ENCODE peak calls at places on chromosomes 5 and 9, in six cellular contexts. One of them, this sample, is unnamed.

GRCh38 chr5:178328826-178329225 is 96.2 kb upstream of the PHYKPL start:
- DNase-seq in mesendoderm: no peak
- DNase-seq in left ventricle myocardium inferior: no peak
- DNase-seq in ascending aorta: no peak
- DNase-seq in psoas muscle: peak; percentile 32
- DNase-seq in neuronal stem cell: no peak
- DNase-seq in this sample: no peak

GRCh38 chr9:131216806-131217205 is 59.5 kb downstream of the FAM78A start:
- DNase-seq in psoas muscle: no peak
- DNase-seq in ascending aorta: no peak
- DNase-seq in left ventricle myocardium inferior: no peak
- DNase-seq in neuronal stem cell: no peak
- DNase-seq in mesendoderm: no peak
- DNase-seq in this sample: no peak

GRCh38 chr9:34642679-34643078 is 3.8 kb upstream of the GALT start:
- DNase-seq in mesendoderm: no peak
- DNase-seq in left ventricle myocardium inferior: no peak
- DNase-seq in neuronal stem cell: no peak
- DNase-seq in psoas muscle: no peak
- DNase-seq in ascending aorta: no peak
- DNase-seq in this sample: no peak

GRCh38 chr9:68416891-68417570 is 60.6 kb downstream of the PGM5 start:
- DNase-seq in neuronal stem cell: no peak
- DNase-seq in left ventricle myocardium inferior: no peak
- DNase-seq in ascending aorta: no peak
- DNase-seq in mesendoderm: peak; percentile 77
- DNase-seq in psoas muscle: no peak
- DNase-seq in this sample: no peak

GRCh38 chr9:132008871-132009812 is 70.5 kb downstream of the MED27 start:
- DNase-seq in neuronal stem cell: no peak
- DNase-seq in left ventricle myocardium inferior: no peak
- DNase-seq in mesendoderm: no peak
- DNase-seq in ascending aorta: no peak
- DNase-seq in psoas muscle: no peak
- DNase-seq in this sample: no peak

GRCh38 chr5:164345173-164345572 is 839.8 kb downstream of the MAT2B start:
- DNase-seq in mesendoderm: peak; percentile 11
- DNase-seq in neuronal stem cell: no peak
- DNase-seq in left ventricle myocardium inferior: peak; percentile 70
- DNase-seq in psoas muscle: no peak
- DNase-seq in ascending aorta: no peak
- DNase-seq in this sample: no peak

GRCh38 chr5:54024466-54024865 is 285.9 kb downstream of the ARL15 start:
- DNase-seq in mesendoderm: no peak
- DNase-seq in psoas muscle: no peak
- DNase-seq in ascending aorta: no peak
- DNase-seq in neuronal stem cell: no peak
- DNase-seq in left ventricle myocardium inferior: no peak
- DNase-seq in this sample: no peak

GRCh38 chr5:177471610-177472356 is 1.7 kb downstream of the DBN1 start:
- DNase-seq in left ventricle myocardium inferior: peak; percentile 73
- DNase-seq in mesendoderm: no peak
- DNase-seq in ascending aorta: no peak
- DNase-seq in neuronal stem cell: no peak
- DNase-seq in psoas muscle: peak; percentile 88
- DNase-seq in this sample: peak; percentile 58

GRCh38 chr5:142977363-142978051 is 207.3 kb downstream of the ARHGAP26 start:
- DNase-seq in psoas muscle: no peak
- DNase-seq in neuronal stem cell: no peak
- DNase-seq in ascending aorta: no peak
- DNase-seq in mesendoderm: peak; percentile 67
- DNase-seq in left ventricle myocardium inferior: no peak
- DNase-seq in this sample: peak; percentile 59

GRCh38 chr5:6900828-6901227 is 187.6 kb downstream of the TENT4A start:
- DNase-seq in ascending aorta: no peak
- DNase-seq in left ventricle myocardium inferior: no peak
- DNase-seq in psoas muscle: no peak
- DNase-seq in neuronal stem cell: no peak
- DNase-seq in mesendoderm: no peak
- DNase-seq in this sample: no peak

GRCh38 chr5:36928947-36929346 is 52.4 kb downstream of the NIPBL start:
- DNase-seq in psoas muscle: no peak
- DNase-seq in left ventricle myocardium inferior: no peak
- DNase-seq in neuronal stem cell: no peak
- DNase-seq in mesendoderm: no peak
- DNase-seq in ascending aorta: no peak
- DNase-seq in this sample: no peak

GRCh38 chr9:127444921-127445850 is 6.0 kb downstream of the RPL12 start:
- DNase-seq in ascending aorta: peak; percentile 46
- DNase-seq in neuronal stem cell: no peak
- DNase-seq in mesendoderm: peak; percentile 46
- DNase-seq in left ventricle myocardium inferior: no peak
- DNase-seq in psoas muscle: no peak
- DNase-seq in this sample: no peak

GRCh38 chr5:134004626-134005414 is at the start of gene VDAC1:
- DNase-seq in neuronal stem cell: peak; percentile 85
- DNase-seq in mesendoderm: peak; percentile 89
- DNase-seq in left ventricle myocardium inferior: peak; percentile 84
- DNase-seq in psoas muscle: peak; percentile 92
- DNase-seq in ascending aorta: peak; percentile 91
- DNase-seq in this sample: peak; percentile 81

GRCh38 chr5:5306696-5307095 is 115.8 kb upstream of the ICE1 start:
- DNase-seq in neuronal stem cell: no peak
- DNase-seq in ascending aorta: no peak
- DNase-seq in psoas muscle: no peak
- DNase-seq in mesendoderm: peak; percentile 45
- DNase-seq in left ventricle myocardium inferior: no peak
- DNase-seq in this sample: no peak

GRCh38 chr9:112844771-112845542 is 45.7 kb downstream of the SLC46A2 start:
- DNase-seq in mesendoderm: peak; percentile 72
- DNase-seq in neuronal stem cell: peak; percentile 68
- DNase-seq in left ventricle myocardium inferior: peak; percentile 78
- DNase-seq in ascending aorta: peak; percentile 86
- DNase-seq in psoas muscle: peak; percentile 86
- DNase-seq in this sample: peak; percentile 61

GRCh38 chr5:65459995-65460394 is 21.7 kb downstream of the ADAMTS6 start:
- DNase-seq in mesendoderm: no peak
- DNase-seq in neuronal stem cell: no peak
- DNase-seq in ascending aorta: no peak
- DNase-seq in psoas muscle: no peak
- DNase-seq in left ventricle myocardium inferior: no peak
- DNase-seq in this sample: no peak

GRCh38 chr9:2583308-2584013 is 38.1 kb upstream of the VLDLR start:
- DNase-seq in ascending aorta: no peak
- DNase-seq in psoas muscle: no peak
- DNase-seq in left ventricle myocardium inferior: peak; percentile 35
- DNase-seq in mesendoderm: no peak
- DNase-seq in neuronal stem cell: no peak
- DNase-seq in this sample: no peak

GRCh38 chr5:134917070-134917831 is 12.3 kb downstream of the PCBD2 start:
- DNase-seq in psoas muscle: no peak
- DNase-seq in neuronal stem cell: no peak
- DNase-seq in mesendoderm: peak; percentile 16
- DNase-seq in ascending aorta: no peak
- DNase-seq in left ventricle myocardium inferior: no peak
- DNase-seq in this sample: no peak

GRCh38 chr5:177018341-177018740 is 4.2 kb upstream of the ZNF346 start:
- DNase-seq in ascending aorta: no peak
- DNase-seq in left ventricle myocardium inferior: no peak
- DNase-seq in psoas muscle: no peak
- DNase-seq in mesendoderm: no peak
- DNase-seq in neuronal stem cell: no peak
- DNase-seq in this sample: no peak

GRCh38 chr9:98101868-98102273 is 17.2 kb downstream of the TRIM14 start:
- DNase-seq in ascending aorta: no peak
- DNase-seq in left ventricle myocardium inferior: no peak
- DNase-seq in psoas muscle: no peak
- DNase-seq in neuronal stem cell: no peak
- DNase-seq in mesendoderm: no peak
- DNase-seq in this sample: no peak

GRCh38 chr9:35559792-35560530 is 45.1 kb upstream of the TESK1 start:
- DNase-seq in neuronal stem cell: no peak
- DNase-seq in mesendoderm: no peak
- DNase-seq in psoas muscle: no peak
- DNase-seq in ascending aorta: peak; percentile 60
- DNase-seq in left ventricle myocardium inferior: no peak
- DNase-seq in this sample: no peak

GRCh38 chr5:13552361-13552760 is 392.1 kb downstream of the DNAH5 start:
- DNase-seq in left ventricle myocardium inferior: no peak
- DNase-seq in ascending aorta: no peak
- DNase-seq in mesendoderm: no peak
- DNase-seq in psoas muscle: no peak
- DNase-seq in neuronal stem cell: no peak
- DNase-seq in this sample: no peak

GRCh38 chr5:9545301-9545958 is 445 bp downstream of the SEMA5A start:
- DNase-seq in neuronal stem cell: peak; percentile 36
- DNase-seq in mesendoderm: peak; percentile 51
- DNase-seq in ascending aorta: no peak
- DNase-seq in left ventricle myocardium inferior: no peak
- DNase-seq in psoas muscle: peak; percentile 65
- DNase-seq in this sample: no peak

GRCh38 chr5:170782438-170782837 is 1.1 kb upstream of the GABRP start:
- DNase-seq in mesendoderm: no peak
- DNase-seq in left ventricle myocardium inferior: no peak
- DNase-seq in neuronal stem cell: no peak
- DNase-seq in ascending aorta: no peak
- DNase-seq in psoas muscle: no peak
- DNase-seq in this sample: peak; percentile 54

GRCh38 chr9:114030364-114030763 is 47.7 kb downstream of the AMBP start:
- DNase-seq in ascending aorta: peak; percentile 42
- DNase-seq in neuronal stem cell: no peak
- DNase-seq in left ventricle myocardium inferior: no peak
- DNase-seq in mesendoderm: no peak
- DNase-seq in psoas muscle: no peak
- DNase-seq in this sample: no peak

GRCh38 chr5:13218518-13218917 is 726.0 kb downstream of the DNAH5 start:
- DNase-seq in mesendoderm: peak; percentile 65
- DNase-seq in psoas muscle: no peak
- DNase-seq in neuronal stem cell: no peak
- DNase-seq in ascending aorta: no peak
- DNase-seq in left ventricle myocardium inferior: no peak
- DNase-seq in this sample: no peak

GRCh38 chr5:171600736-171601265 is 181.4 kb downstream of the FGF18 start:
- DNase-seq in ascending aorta: peak; percentile 65
- DNase-seq in mesendoderm: no peak
- DNase-seq in psoas muscle: peak; percentile 59
- DNase-seq in left ventricle myocardium inferior: peak; percentile 42
- DNase-seq in neuronal stem cell: no peak
- DNase-seq in this sample: no peak

GRCh38 chr5:157917909-157918809 is 59.2 kb upstream of the CLINT1 start:
- DNase-seq in left ventricle myocardium inferior: peak; percentile 54
- DNase-seq in neuronal stem cell: no peak
- DNase-seq in mesendoderm: peak; percentile 91
- DNase-seq in psoas muscle: peak; percentile 72
- DNase-seq in ascending aorta: peak; percentile 73
- DNase-seq in this sample: peak; percentile 67
- H3K4me1 ChIP-seq in left ventricle myocardium inferior: peaks cover 62% of the 10 kb centered on the region
- H3K4me1 ChIP-seq in neuronal stem cell: peaks cover 5% of the 10 kb centered on the region
- H3K4me1 ChIP-seq in mesendoderm: peaks cover 16% of the 10 kb centered on the region
- H3K4me1 ChIP-seq in psoas muscle: peaks cover 11% of the 10 kb centered on the region
- H3K4me1 ChIP-seq in ascending aorta: no peaks in the 10 kb centered on the region
- H3K4me1 ChIP-seq in this sample: no peaks in the 10 kb centered on the region

GRCh38 chr5:180803181-180804128 is 849 bp upstream of the MGAT1 start:
- DNase-seq in mesendoderm: peak; percentile 84
- DNase-seq in psoas muscle: peak; percentile 84
- DNase-seq in ascending aorta: peak; percentile 85
- DNase-seq in neuronal stem cell: peak; percentile 48
- DNase-seq in left ventricle myocardium inferior: peak; percentile 73
- DNase-seq in this sample: peak; percentile 45
- H3K4me1 ChIP-seq in mesendoderm: peaks cover 9% of the 10 kb centered on the region
- H3K4me1 ChIP-seq in psoas muscle: peaks cover 89% of the 10 kb centered on the region
- H3K4me1 ChIP-seq in ascending aorta: peaks cover 36% of the 10 kb centered on the region
- H3K4me1 ChIP-seq in neuronal stem cell: peaks cover 16% of the 10 kb centered on the region
- H3K4me1 ChIP-seq in left ventricle myocardium inferior: peaks cover 96% of the 10 kb centered on the region
- H3K4me1 ChIP-seq in this sample: peaks cover 38% of the 10 kb centered on the region

GRCh38 chr9:136253246-136254130 is 7.9 kb upstream of the QSOX2 start:
- DNase-seq in ascending aorta: no peak
- DNase-seq in psoas muscle: no peak
- DNase-seq in mesendoderm: no peak
- DNase-seq in neuronal stem cell: no peak
- DNase-seq in left ventricle myocardium inferior: no peak
- DNase-seq in this sample: no peak

GRCh38 chr9:136251264-136252115 is 5.9 kb upstream of the QSOX2 start:
- DNase-seq in psoas muscle: no peak
- DNase-seq in mesendoderm: no peak
- DNase-seq in neuronal stem cell: no peak
- DNase-seq in left ventricle myocardium inferior: no peak
- DNase-seq in ascending aorta: no peak
- DNase-seq in this sample: no peak

GRCh38 chr9:136250676-136251075 is 5.1 kb upstream of the QSOX2 start:
- DNase-seq in neuronal stem cell: no peak
- DNase-seq in left ventricle myocardium inferior: no peak
- DNase-seq in mesendoderm: no peak
- DNase-seq in psoas muscle: no peak
- DNase-seq in ascending aorta: no peak
- DNase-seq in this sample: no peak

GRCh38 chr9:136252846-136253245 is 7.2 kb upstream of the QSOX2 start:
- DNase-seq in mesendoderm: no peak
- DNase-seq in neuronal stem cell: no peak
- DNase-seq in ascending aorta: no peak
- DNase-seq in psoas muscle: no peak
- DNase-seq in left ventricle myocardium inferior: no peak
- DNase-seq in this sample: no peak

DNA sequence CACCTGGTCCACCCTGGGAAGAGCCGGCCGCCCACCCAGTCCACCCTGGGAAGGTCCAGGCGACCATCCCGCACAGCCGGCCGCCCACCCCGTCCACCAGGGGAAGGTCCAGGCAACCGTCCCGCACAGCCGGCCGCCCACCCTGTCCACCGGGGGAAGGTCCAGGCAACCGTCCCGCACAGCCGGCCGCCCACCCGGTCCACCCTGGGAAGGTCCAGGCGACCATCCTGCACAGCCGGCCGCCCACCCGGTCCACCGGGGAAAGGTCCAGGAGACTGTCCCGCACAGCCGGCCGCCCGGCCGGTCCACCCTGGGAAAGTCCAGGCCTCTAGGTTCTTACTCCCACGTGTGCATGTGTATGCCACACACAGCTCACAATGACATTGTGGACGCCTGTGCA is 6.7 kb upstream of the QSOX2 start:
- DNase-seq in mesendoderm: no peak
- DNase-seq in ascending aorta: no peak
- DNase-seq in left ventricle myocardium inferior: no peak
- DNase-seq in psoas muscle: no peak
- DNase-seq in neuronal stem cell: no peak
- DNase-seq in this sample: no peak
- H3K4me1 ChIP-seq in mesendoderm: no peaks in the 10 kb centered on the region
- H3K4me1 ChIP-seq in ascending aorta: no peaks in the 10 kb centered on the region
- H3K4me1 ChIP-seq in left ventricle myocardium inferior: peaks cover 8% of the 10 kb centered on the region
- H3K4me1 ChIP-seq in psoas muscle: no peaks in the 10 kb centered on the region
- H3K4me1 ChIP-seq in neuronal stem cell: peaks cover 5% of the 10 kb centered on the region
- H3K4me1 ChIP-seq in this sample: peaks cover 9% of the 10 kb centered on the region

DNA sequence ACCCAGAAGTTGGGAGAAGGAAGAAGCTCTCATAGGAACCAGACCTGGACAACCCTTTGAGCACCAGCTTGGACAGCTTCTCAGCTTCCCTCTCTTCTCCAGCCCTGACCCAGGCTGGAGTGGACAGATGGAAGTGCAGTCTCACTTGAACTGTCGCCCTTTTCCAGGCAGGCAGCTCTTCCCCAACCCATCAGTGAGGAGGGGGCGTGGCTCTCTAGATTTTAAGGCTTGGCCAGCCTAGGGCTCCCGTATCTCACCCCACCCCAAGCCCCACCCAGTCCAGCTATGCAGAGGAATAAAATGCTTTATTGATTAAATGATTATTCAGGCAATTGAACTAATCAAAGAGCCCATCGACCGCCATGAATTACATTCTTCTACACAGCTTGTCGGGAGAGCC is 2.2 kb downstream of the PAX5 start:
- DNase-seq in psoas muscle: no peak
- DNase-seq in ascending aorta: no peak
- DNase-seq in left ventricle myocardium inferior: no peak
- DNase-seq in neuronal stem cell: no peak
- DNase-seq in mesendoderm: no peak
- DNase-seq in this sample: no peak
- H3K4me1 ChIP-seq in psoas muscle: peaks cover 26% of the 10 kb centered on the region
- H3K4me1 ChIP-seq in ascending aorta: peaks cover 20% of the 10 kb centered on the region
- H3K4me1 ChIP-seq in left ventricle myocardium inferior: peaks cover 66% of the 10 kb centered on the region
- H3K4me1 ChIP-seq in neuronal stem cell: peaks cover 19% of the 10 kb centered on the region
- H3K4me1 ChIP-seq in mesendoderm: peaks cover 2% of the 10 kb centered on the region
- H3K4me1 ChIP-seq in this sample: no peaks in the 10 kb centered on the region